ENCODE peak calls at places on chromosomes 2 and 18, in six cellular contexts. L, V, T, A, M and X are unnamed samples.

GRCh38 chr2:161172901-161173540 is 12.8 kb downstream of the TANK start:
- DNase-seq in L (no peak), T (no peak), V (no peak), M (no peak), A (no peak), X (no peak)

GRCh38 chr2:26017464-26018183 is 16.3 kb upstream of the RAB10 start:
- DNase-seq in L (no peak), V (no peak), T (no peak), M (no peak), A (no peak), X (no peak)

GRCh38 chr2:160920061-160920460 is 240.2 kb upstream of the TANK start:
- DNase-seq in M (no peak), L (no peak), T (no peak), A (no peak), V (no peak), X (no peak)

GRCh38 chr18:55981712-55982475 is 393.9 kb upstream of the TCF4 start:
- DNase-seq in L (no peak), V (no peak), A (no peak), M (no peak), T (no peak), X (no peak)

GRCh38 chr2:214069254-214069653 is 341.6 kb upstream of the VWC2L start:
- DNase-seq in A (no peak), M (no peak), T (no peak), L (no peak), V (no peak), X (no peak)

GRCh38 chr18:79698668-79699335 is 19.2 kb downstream of the CTDP1 start:
- DNase-seq in A (no peak), V (no peak), L (no peak), M (no peak), T (no peak), X (no peak)

GRCh38 chr18:49742563-49743295 is 70.6 kb downstream of the ACAA2 start:
- DNase-seq in M (no peak), L (no peak), T (no peak), V (no peak), A (no peak), X (no peak)

GRCh38 chr2:97698530-97698929 is 14.8 kb upstream of the ZAP70 start:
- DNase-seq in M (no peak), L (no peak), A (no peak), T (no peak), V (no peak), X (no peak)

GRCh38 chr18:13270279-13270911 is 51.8 kb downstream of the LDLRAD4 start:
- DNase-seq in L (no peak), V (no peak), T (no peak), M (no peak), A (no peak), X (no peak)

GRCh38 chr2:241613018-241613780 is 23.8 kb downstream of the THAP4 start:
- DNase-seq in T (no peak), L (no peak), A (no peak), V (no peak), M (no peak), X (no peak)

GRCh38 chr2:816278-816677 is 134.4 kb upstream of the SNTG2 start:
- DNase-seq in A (no peak), L (no peak), T (no peak), V (no peak), M (no peak), X (no peak)

GRCh38 chr18:22230403-22231042 is 61.1 kb downstream of the GATA6 start:
- DNase-seq in L (no peak), T (no peak), V (no peak), M (no peak), A (no peak), X (no peak)

GRCh38 chr18:26963292-26963691 is 97.8 kb upstream of the AQP4 start:
- DNase-seq in V (no peak), A (no peak), T (no peak), L (no peak), M (no peak), X (no peak)

GRCh38 chr2:96532641-96533291 is 3.8 kb upstream of the ARID5A start:
- DNase-seq in V (no peak), T (no peak), M (no peak), A (no peak), L (no peak), X (no peak)

GRCh38 chr2:57434952-57435351 is 611.7 kb upstream of the VRK2 start:
- DNase-seq in V (no peak), L (no peak), M (no peak), T (no peak), A (no peak), X (no peak)

GRCh38 chr18:79791141-79791972 is 6.4 kb upstream of the KCNG2 start:
- DNase-seq in T (no peak), M (no peak), L (no peak), A (no peak), V (peak), X (no peak)

GRCh38 chr2:1855150-1855549 is 110.8 kb upstream of the PXDN start:
- DNase-seq in L (no peak), A (no peak), V (no peak), M (no peak), T (peak), X (peak)

GRCh38 chr2:74876081-74876886 is 42.4 kb downstream of the HK2 start:
- DNase-seq in V (no peak), T (peak), A (no peak), L (peak), M (peak), X (peak)

GRCh38 chr2:113966832-113967231 is 76.9 kb downstream of the ACTR3 start:
- DNase-seq in V (no peak), L (no peak), A (no peak), M (peak), T (no peak), X (no peak)

GRCh38 chr2:9374071-9374730 is 49.1 kb downstream of the ITGB1BP1 start:
- DNase-seq in A (no peak), M (no peak), T (no peak), L (no peak), V (no peak), X (no peak)

GRCh38 chr2:38742797-38743559 is 8.2 kb downstream of the SRSF7 start:
- DNase-seq in M (no peak), T (no peak), A (no peak), L (no peak), V (no peak), X (no peak)

GRCh38 chr2:161199885-161200284 is 39.7 kb downstream of the TANK start:
- DNase-seq in V (no peak), L (no peak), A (no peak), M (peak), T (no peak), X (no peak)

GRCh38 chr2:234665304-234665703 is 168.4 kb upstream of the ARL4C start:
- DNase-seq in L (no peak), M (no peak), V (no peak), T (no peak), A (no peak), X (no peak)

GRCh38 chr2:219274392-219274921 is 4.7 kb upstream of the DNAJB2 start:
- DNase-seq in V (peak), A (no peak), T (no peak), M (no peak), L (no peak), X (peak)

GRCh38 chr2:165957030-165957675 is 3.6 kb upstream of the TTC21B start:
- DNase-seq in T (no peak), M (no peak), V (peak), A (no peak), L (no peak), X (no peak)

GRCh38 chr2:43084699-43085091 is 141.7 kb downstream of the ZFP36L2 start:
- DNase-seq in T (no peak), A (no peak), V (peak), L (no peak), M (no peak), X (no peak)

GRCh38 chr2:151171186-151171585 is 90.5 kb downstream of the RBM43 start:
- DNase-seq in A (no peak), T (no peak), M (no peak), L (no peak), V (no peak), X (no peak)

GRCh38 chr2:219969508-219969907 is 342.1 kb downstream of the SLC4A3 start:
- DNase-seq in M (no peak), A (no peak), T (no peak), V (no peak), L (no peak), X (no peak)

GRCh38 chr2:51151490-51152140 is 119.7 kb upstream of the NRXN1 start:
- DNase-seq in T (no peak), L (no peak), M (no peak), V (no peak), A (no peak), X (no peak)

GRCh38 chr18:39960545-39960944 is 1994.5 kb upstream of the PIK3C3 start:
- DNase-seq in A (no peak), V (no peak), T (no peak), M (no peak), L (no peak), X (no peak)

GRCh38 chr2:139033300-139033699 is 253.1 kb upstream of the NXPH2 start:
- DNase-seq in L (no peak), A (no peak), T (no peak), M (no peak), V (no peak), X (no peak)

GRCh38 chr2:108632332-108632712 is 87.0 kb upstream of the RANBP2 start:
- DNase-seq in V (no peak), T (no peak), A (no peak), L (no peak), M (peak), X (no peak)

GRCh38 chr2:222943820-222944219 is 83.0 kb downstream of the ACSL3 start:
- DNase-seq in V (no peak), T (no peak), A (no peak), L (no peak), M (no peak), X (no peak)

GRCh38 chr2:117994729-117995128 is 19.1 kb downstream of the CCDC93 start:
- DNase-seq in M (no peak), V (no peak), L (no peak), T (no peak), A (no peak), X (no peak)

GRCh38 chr2:120418174-120418787 is 72.3 kb downstream of the INHBB start:
- DNase-seq in L (no peak), A (no peak), T (no peak), V (no peak), M (no peak), X (no peak)